ENCODE peak calls at places on chromosomes 2 and 18, in four cellular contexts. One of them, this sample, is unnamed. For H3K27me3, the result is how much of the 10 kb centered on the place peaks cover.

GRCh38 chr18:67608909-67609308 is 92.4 kb upstream of the DSEL start:
- DNase-seq in endodermal cell: no peak
- DNase-seq in tibial nerve: no peak
- DNase-seq in SK-N-SH: no peak
- DNase-seq in this sample: no peak

GRCh38 chr2:121524650-121525425 is 5.8 kb upstream of the RNU4ATAC start:
- DNase-seq in endodermal cell: peak
- DNase-seq in tibial nerve: no peak
- DNase-seq in SK-N-SH: no peak
- DNase-seq in this sample: no peak

GRCh38 chr18:73564073-73564472 is 583.6 kb downstream of the FBXO15 start:
- DNase-seq in endodermal cell: no peak
- DNase-seq in tibial nerve: no peak
- DNase-seq in SK-N-SH: no peak
- DNase-seq in this sample: no peak

GRCh38 chr2:18924905-18925691 is 335.7 kb upstream of the NT5C1B start:
- DNase-seq in endodermal cell: no peak
- DNase-seq in tibial nerve: no peak
- DNase-seq in SK-N-SH: no peak
- DNase-seq in this sample: no peak

GRCh38 chr2:45010706-45011036 is 1.4 kb upstream of the SIX2 start:
- DNase-seq in endodermal cell: no peak
- DNase-seq in tibial nerve: no peak
- DNase-seq in SK-N-SH: no peak
- DNase-seq in this sample: no peak

GRCh38 chr2:18200771-18201170 is 322.3 kb downstream of the KCNS3 start:
- DNase-seq in endodermal cell: no peak
- DNase-seq in tibial nerve: no peak
- DNase-seq in SK-N-SH: no peak
- DNase-seq in this sample: no peak

GRCh38 chr2:196459539-196459938 is 180.0 kb upstream of the CCDC150 start:
- DNase-seq in endodermal cell: no peak
- DNase-seq in tibial nerve: no peak
- DNase-seq in SK-N-SH: no peak
- DNase-seq in this sample: no peak

GRCh38 chr2:101119431-101119830 is 31.8 kb downstream of the TBC1D8 start:
- DNase-seq in endodermal cell: no peak
- DNase-seq in tibial nerve: no peak
- DNase-seq in SK-N-SH: no peak
- DNase-seq in this sample: no peak

GRCh38 chr2:167196461-167197252 is 308.4 kb downstream of the XIRP2 start:
- DNase-seq in endodermal cell: no peak
- DNase-seq in tibial nerve: peak
- DNase-seq in SK-N-SH: peak
- DNase-seq in this sample: no peak

GRCh38 chr2:219023045-219023605 is 18.2 kb downstream of the CFAP65 start:
- DNase-seq in endodermal cell: no peak
- DNase-seq in tibial nerve: no peak
- DNase-seq in SK-N-SH: no peak
- DNase-seq in this sample: peak
- H3K27me3 ChIP-seq in endodermal cell: under half
- H3K27me3 ChIP-seq in tibial nerve: under half
- H3K27me3 ChIP-seq in SK-N-SH: under half
- H3K27me3 ChIP-seq in this sample: under half

DNA sequence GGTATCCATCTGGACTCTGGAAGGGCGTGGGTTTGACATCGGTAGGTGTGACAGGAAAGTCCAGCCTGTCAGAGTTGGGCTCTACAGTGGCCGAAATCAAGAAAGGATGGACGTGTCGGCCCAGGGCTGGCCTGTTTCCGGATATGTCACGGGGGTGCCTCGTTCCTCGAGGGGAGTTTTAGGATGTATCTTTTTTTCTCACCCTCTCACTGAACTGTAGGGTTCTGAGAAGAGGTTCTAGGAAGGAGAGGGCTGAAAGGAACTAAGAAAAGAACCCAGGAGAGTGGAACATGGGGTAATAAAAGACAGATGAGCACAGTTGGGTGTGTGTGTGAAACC is 7.2 kb upstream of the SP9 start:
- DNase-seq in endodermal cell: no peak
- DNase-seq in tibial nerve: no peak
- DNase-seq in SK-N-SH: no peak
- DNase-seq in this sample: no peak
- H3K27me3 ChIP-seq in endodermal cell: half or more
- H3K27me3 ChIP-seq in tibial nerve: under half
- H3K27me3 ChIP-seq in SK-N-SH: half or more
- H3K27me3 ChIP-seq in this sample: half or more

GRCh38 chr2:166088634-166089033 is 39.2 kb downstream of the SCN1A start:
- DNase-seq in endodermal cell: no peak
- DNase-seq in tibial nerve: no peak
- DNase-seq in SK-N-SH: no peak
- DNase-seq in this sample: no peak

GRCh38 chr2:166090346-166090745 is 37.5 kb downstream of the SCN1A start:
- DNase-seq in endodermal cell: no peak
- DNase-seq in tibial nerve: no peak
- DNase-seq in SK-N-SH: no peak
- DNase-seq in this sample: no peak

GRCh38 chr2:166091439-166091838 is 36.4 kb downstream of the SCN1A start:
- DNase-seq in endodermal cell: no peak
- DNase-seq in tibial nerve: no peak
- DNase-seq in SK-N-SH: no peak
- DNase-seq in this sample: no peak

GRCh38 chr2:166090900-166091299 is 36.9 kb downstream of the SCN1A start:
- DNase-seq in endodermal cell: no peak
- DNase-seq in tibial nerve: no peak
- DNase-seq in SK-N-SH: no peak
- DNase-seq in this sample: no peak

GRCh38 chr2:166092889-166093288 is 34.9 kb downstream of the SCN1A start:
- DNase-seq in endodermal cell: no peak
- DNase-seq in tibial nerve: no peak
- DNase-seq in SK-N-SH: no peak
- DNase-seq in this sample: no peak
- H3K27me3 ChIP-seq in endodermal cell: under half
- H3K27me3 ChIP-seq in tibial nerve: under half
- H3K27me3 ChIP-seq in SK-N-SH: under half
- H3K27me3 ChIP-seq in this sample: under half

GRCh38 chr2:174328309-174329156 is 6.2 kb upstream of the SP9 start:
- DNase-seq in endodermal cell: peak
- DNase-seq in tibial nerve: no peak
- DNase-seq in SK-N-SH: no peak
- DNase-seq in this sample: no peak

GRCh38 chr2:174326880-174327558 is 7.7 kb upstream of the SP9 start:
- DNase-seq in endodermal cell: peak
- DNase-seq in tibial nerve: no peak
- DNase-seq in SK-N-SH: peak
- DNase-seq in this sample: peak

GRCh38 chr2:174327958-174328308 is 6.8 kb upstream of the SP9 start:
- DNase-seq in endodermal cell: no peak
- DNase-seq in tibial nerve: no peak
- DNase-seq in SK-N-SH: no peak
- DNase-seq in this sample: no peak

GRCh38 chr2:174330945-174331619 is 3.7 kb upstream of the SP9 start:
- DNase-seq in endodermal cell: no peak
- DNase-seq in tibial nerve: no peak
- DNase-seq in SK-N-SH: no peak
- DNase-seq in this sample: no peak

DNA sequence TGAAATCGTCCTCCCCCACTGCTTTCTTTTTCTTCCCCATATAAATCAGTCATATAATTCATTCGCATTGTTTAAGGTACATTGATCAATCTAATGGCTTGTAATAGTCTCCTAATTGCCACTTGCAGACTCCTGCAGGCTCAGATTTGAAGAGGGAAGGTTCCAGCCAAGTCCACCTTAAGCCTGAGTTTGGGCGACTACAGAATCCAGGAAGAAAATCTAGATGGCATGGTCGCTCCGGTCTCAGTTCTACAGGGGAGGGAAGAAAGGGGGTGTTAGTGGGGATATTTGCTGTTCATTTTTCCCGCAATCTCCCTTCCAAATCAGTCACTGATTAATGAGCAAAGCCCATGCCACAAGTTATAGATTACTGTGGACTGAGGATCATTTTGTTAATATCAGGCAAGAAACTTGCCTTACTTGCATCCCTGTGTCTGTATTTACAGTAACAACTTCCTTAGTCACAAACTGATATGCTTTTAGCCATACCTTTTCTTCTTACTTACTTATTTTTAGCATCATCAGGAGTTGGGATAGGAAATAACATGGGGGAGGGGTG is 5.5 kb upstream of the SP9 start:
- DNase-seq in endodermal cell: no peak
- DNase-seq in tibial nerve: no peak
- DNase-seq in SK-N-SH: no peak
- DNase-seq in this sample: no peak
- H3K27me3 ChIP-seq in endodermal cell: half or more
- H3K27me3 ChIP-seq in tibial nerve: under half
- H3K27me3 ChIP-seq in SK-N-SH: half or more
- H3K27me3 ChIP-seq in this sample: half or more

DNA sequence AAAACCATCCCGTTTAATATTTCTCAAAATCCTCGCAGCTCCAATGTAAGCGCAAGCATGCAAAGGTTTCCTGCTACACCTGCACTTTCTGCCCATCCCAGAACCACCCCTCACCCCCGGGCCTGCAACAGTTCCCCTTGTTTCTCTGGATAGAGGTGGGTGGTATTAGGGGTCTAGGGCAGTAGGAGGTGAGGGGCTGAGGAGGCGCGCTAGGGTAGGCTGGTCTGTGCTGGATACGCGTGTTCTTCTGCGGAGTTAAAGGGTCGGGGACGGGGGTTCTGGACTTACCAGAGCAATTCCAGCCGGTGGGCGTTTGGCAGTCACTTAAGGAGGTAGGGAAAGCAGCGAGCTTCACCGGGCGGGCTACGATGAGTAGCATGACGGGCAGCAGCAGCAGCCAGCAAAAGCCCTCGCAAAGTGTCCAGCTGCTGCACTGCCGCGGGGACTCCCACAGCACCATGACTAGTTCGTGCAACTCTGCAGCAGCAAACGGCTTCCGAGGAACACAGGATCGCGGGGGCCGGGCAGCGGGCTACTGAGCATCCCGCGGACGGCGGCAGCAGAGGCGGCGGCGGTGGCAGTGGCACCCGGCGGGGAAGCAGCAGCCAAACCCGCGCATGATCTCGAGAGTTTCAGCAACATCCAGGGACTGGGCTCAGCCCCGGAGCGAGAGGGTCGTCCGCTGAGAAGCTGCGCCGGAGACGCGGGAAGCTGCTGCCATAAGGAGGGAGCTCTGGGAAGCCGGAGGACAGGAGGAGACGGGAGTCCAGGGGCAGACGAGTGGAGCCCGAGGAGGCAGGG is 468 bp downstream of the TMEFF2 start:
- DNase-seq in endodermal cell: peak
- DNase-seq in tibial nerve: no peak
- DNase-seq in SK-N-SH: no peak
- DNase-seq in this sample: peak
- H3K27me3 ChIP-seq in endodermal cell: half or more
- H3K27me3 ChIP-seq in tibial nerve: under half
- H3K27me3 ChIP-seq in SK-N-SH: under half
- H3K27me3 ChIP-seq in this sample: under half

DNA sequence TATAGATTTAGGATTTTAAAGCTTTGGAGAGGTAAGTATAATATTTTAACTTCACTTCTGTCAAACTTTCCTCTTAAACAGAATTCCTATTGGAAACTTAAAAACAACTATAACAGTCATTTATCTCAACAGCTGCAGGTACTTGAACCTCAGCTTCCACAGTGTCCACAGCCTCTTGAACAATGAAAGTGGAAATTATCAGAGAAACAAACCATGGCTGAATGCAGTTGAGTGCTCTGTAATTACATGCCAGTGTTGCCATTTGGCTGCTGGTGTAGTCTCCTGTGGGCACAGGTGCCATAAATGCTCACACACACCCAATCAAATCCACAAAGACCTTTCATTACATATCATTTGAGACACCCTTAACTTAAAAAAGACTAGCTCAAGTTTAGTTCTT is 125.1 kb downstream of the CPS1 start:
- DNase-seq in endodermal cell: no peak
- DNase-seq in tibial nerve: no peak
- DNase-seq in SK-N-SH: no peak
- DNase-seq in this sample: no peak
- H3K27me3 ChIP-seq in endodermal cell: under half
- H3K27me3 ChIP-seq in tibial nerve: under half
- H3K27me3 ChIP-seq in SK-N-SH: under half
- H3K27me3 ChIP-seq in this sample: under half

GRCh38 chr2:38454081-38454480 is 77.0 kb upstream of the ATL2 start:
- DNase-seq in endodermal cell: no peak
- DNase-seq in tibial nerve: no peak
- DNase-seq in SK-N-SH: no peak
- DNase-seq in this sample: no peak
- H3K27me3 ChIP-seq in endodermal cell: under half
- H3K27me3 ChIP-seq in tibial nerve: under half
- H3K27me3 ChIP-seq in SK-N-SH: under half
- H3K27me3 ChIP-seq in this sample: under half

GRCh38 chr2:95021847-95022246 is 3.7 kb upstream of the MAL start:
- DNase-seq in endodermal cell: no peak
- DNase-seq in tibial nerve: no peak
- DNase-seq in SK-N-SH: no peak
- DNase-seq in this sample: no peak

GRCh38 chr2:95022309-95023221 is 2.9 kb upstream of the MAL start:
- DNase-seq in endodermal cell: peak
- DNase-seq in tibial nerve: peak
- DNase-seq in SK-N-SH: peak
- DNase-seq in this sample: peak

GRCh38 chr2:95024960-95025405 is 525 bp upstream of the MAL start:
- DNase-seq in endodermal cell: peak
- DNase-seq in tibial nerve: no peak
- DNase-seq in SK-N-SH: no peak
- DNase-seq in this sample: no peak

GRCh38 chr2:95024306-95024880 is 1.1 kb upstream of the MAL start:
- DNase-seq in endodermal cell: no peak
- DNase-seq in tibial nerve: no peak
- DNase-seq in SK-N-SH: no peak
- DNase-seq in this sample: no peak

DNA sequence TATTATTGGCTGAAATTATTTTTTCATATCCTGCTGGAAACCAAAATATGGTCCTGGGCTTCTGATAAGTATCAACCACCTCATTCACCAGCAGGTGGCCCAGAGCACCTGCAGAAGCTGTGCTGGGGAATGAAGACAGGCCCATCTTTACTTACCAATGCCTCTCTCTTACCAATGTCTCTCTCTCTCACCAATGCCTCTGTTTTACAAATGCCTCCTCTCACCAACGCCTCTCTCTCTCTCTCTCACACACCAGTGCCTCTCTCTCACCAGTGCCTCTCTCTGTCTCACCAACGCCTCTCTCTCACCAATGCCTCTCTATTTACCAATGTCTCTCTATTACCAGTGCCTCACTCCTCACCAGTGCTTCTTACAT is 2.3 kb upstream of the MAL start:
- DNase-seq in endodermal cell: no peak
- DNase-seq in tibial nerve: no peak
- DNase-seq in SK-N-SH: no peak
- DNase-seq in this sample: no peak
- H3K27me3 ChIP-seq in endodermal cell: half or more
- H3K27me3 ChIP-seq in tibial nerve: under half
- H3K27me3 ChIP-seq in SK-N-SH: half or more
- H3K27me3 ChIP-seq in this sample: half or more

GRCh38 chr2:119480718-119481142 is 43.6 kb downstream of the SCTR start:
- DNase-seq in endodermal cell: peak
- DNase-seq in tibial nerve: no peak
- DNase-seq in SK-N-SH: no peak
- DNase-seq in this sample: no peak
- H3K27me3 ChIP-seq in endodermal cell: under half
- H3K27me3 ChIP-seq in tibial nerve: under half
- H3K27me3 ChIP-seq in SK-N-SH: under half
- H3K27me3 ChIP-seq in this sample: under half

This sample was measured in spleen.